ENCODE peak calls at places on chromosome 14, in six cellular contexts. K, E, T, W, A and V are unnamed samples.

GRCh38 chr14:56487761-56488160 is 91.8 kb upstream of the TMEM260 start:
- DNase-seq in W (no peak), T (no peak), K (no peak), E (no peak), A (no peak), V (no peak)

GRCh38 chr14:63295991-63296630 is 22.6 kb downstream of the GPHB5 start:
- DNase-seq in E (no peak), T (no peak), W (no peak), A (peak; percentile 47), K (no peak), V (no peak)

GRCh38 chr14:84098261-84098660 is 1431.7 kb upstream of the FLRT2 start:
- DNase-seq in T (no peak), A (no peak), W (no peak), K (no peak), E (no peak), V (no peak)

GRCh38 chr14:31944256-31945073 is 132.6 kb upstream of the ARHGAP5 start:
- DNase-seq in A (no peak), E (no peak), W (no peak), K (no peak), T (no peak), V (no peak)

GRCh38 chr14:93946104-93946503 is 19.0 kb downstream of the FAM181A start:
- DNase-seq in E (no peak), K (no peak), T (no peak), W (no peak), A (no peak), V (no peak)

GRCh38 chr14:86574026-86574777 is 1044.3 kb downstream of the FLRT2 start:
- DNase-seq in T (no peak), E (no peak), A (no peak), W (peak; percentile 18), K (no peak), V (no peak)

GRCh38 chr14:23694085-23694975 is 58.2 kb downstream of the DHRS2 start:
- DNase-seq in T (peak; percentile 27), W (no peak), K (no peak), E (no peak), A (no peak), V (no peak)

GRCh38 chr14:102683399-102684275 is 91.2 kb downstream of the RCOR1 start:
- DNase-seq in K (no peak), T (no peak), W (no peak), A (no peak), E (no peak), V (no peak)

GRCh38 chr14:101256266-101256665 is 305.0 kb upstream of the DIO3 start:
- DNase-seq in A (no peak), E (no peak), W (no peak), K (no peak), T (no peak), V (no peak)
- TF ChIP-seq CTCF in A (no peak), E (no peak), W (no peak), K (no peak), T (no peak), V (no peak)

GRCh38 chr14:21103710-21104447 is 3.0 kb downstream of the TMEM253 start:
- DNase-seq in W (peak; percentile 78), T (peak; percentile 90), K (peak; percentile 97), A (peak; percentile 94), E (peak; percentile 98), V (peak; percentile 97)
- TF ChIP-seq CTCF in W (peak; percentile 72), T (peak; percentile 68), K (peak; percentile 90), A (peak; percentile 82), E (peak; percentile 80), V (peak; percentile 70)

GRCh38 chr14:98171654-98172053 is 1100.3 kb downstream of the BCL11B start:
- DNase-seq in W (no peak), K (no peak), E (no peak), T (no peak), A (no peak), V (no peak)

GRCh38 chr14:98168196-98168985 is 1103.6 kb downstream of the BCL11B start:
- DNase-seq in T (no peak), W (no peak), A (no peak), E (no peak), K (no peak), V (no peak)

GRCh38 chr14:98172243-98172778 is 1099.7 kb downstream of the BCL11B start:
- DNase-seq in W (no peak), T (no peak), K (no peak), E (no peak), A (no peak), V (no peak)

GRCh38 chr14:98169170-98169587 is 1102.8 kb downstream of the BCL11B start:
- DNase-seq in E (no peak), T (no peak), K (no peak), W (no peak), A (no peak), V (no peak)

GRCh38 chr14:98170580-98170979 is 1101.4 kb downstream of the BCL11B start:
- DNase-seq in A (no peak), E (no peak), K (no peak), T (no peak), W (no peak), V (no peak)
- TF ChIP-seq CTCF in A (no peak), E (no peak), K (no peak), T (no peak), W (no peak), V (no peak)

GRCh38 chr14:104996032-104996431 is 10.4 kb downstream of the CLBA1 start:
- DNase-seq in T (no peak), W (no peak), K (no peak), A (no peak), E (no peak), V (no peak)

GRCh38 chr14:104994988-104995387 is 9.4 kb downstream of the CLBA1 start:
- DNase-seq in A (no peak), T (no peak), K (no peak), E (no peak), W (no peak), V (no peak)

GRCh38 chr14:104996483-104996882 is 10.9 kb downstream of the CLBA1 start:
- DNase-seq in W (no peak), T (no peak), A (no peak), E (no peak), K (no peak), V (no peak)

GRCh38 chr14:104999361-104999760 is 13.8 kb downstream of the CLBA1 start:
- DNase-seq in A (no peak), T (no peak), K (no peak), W (no peak), E (no peak), V (no peak)

GRCh38 chr14:104998801-104999200 is 13.2 kb downstream of the CLBA1 start:
- DNase-seq in E (no peak), T (no peak), A (no peak), W (no peak), K (no peak), V (no peak)
- TF ChIP-seq CTCF in E (no peak), T (no peak), A (no peak), W (no peak), K (no peak), V (no peak)